ENCODE peak calls at places on chromosomes 11 and 22, in five cellular contexts. One of them, this sample, is unnamed.

GRCh38 chr11:121127809-121128208 is 26.8 kb downstream of the TECTA start:
- DNase-seq in astrocyte: no peak
- DNase-seq in H9: no peak
- DNase-seq in kidney: no peak
- DNase-seq in MM.1S: no peak
- DNase-seq in this sample: no peak

GRCh38 chr11:1360181-1360834 is 29.4 kb upstream of the BRSK2 start:
- DNase-seq in astrocyte: no peak
- DNase-seq in MM.1S: no peak
- DNase-seq in H9: no peak
- DNase-seq in kidney: no peak
- DNase-seq in this sample: no peak

GRCh38 chr11:85821636-85822035 is 10.7 kb upstream of the SYTL2 start:
- DNase-seq in MM.1S: no peak
- DNase-seq in H9: no peak
- DNase-seq in astrocyte: peak; percentile 73
- DNase-seq in kidney: no peak
- DNase-seq in this sample: no peak

GRCh38 chr11:15114501-15115475 is at the start of gene INSC:
- DNase-seq in H9: peak; percentile 58
- DNase-seq in MM.1S: no peak
- DNase-seq in kidney: no peak
- DNase-seq in astrocyte: no peak
- DNase-seq in this sample: peak; percentile 33

GRCh38 chr22:45311033-45311531 is 1.3 kb downstream of the FAM118A start:
- DNase-seq in kidney: no peak
- DNase-seq in MM.1S: no peak
- DNase-seq in astrocyte: no peak
- DNase-seq in H9: no peak
- DNase-seq in this sample: no peak

GRCh38 chr11:119299416-119299815 is 17.5 kb downstream of the MCAM start:
- DNase-seq in kidney: no peak
- DNase-seq in H9: no peak
- DNase-seq in astrocyte: no peak
- DNase-seq in MM.1S: no peak
- DNase-seq in this sample: no peak

GRCh38 chr11:121523581-121524232 is 70.9 kb upstream of the SORL1-AS1 start:
- DNase-seq in MM.1S: no peak
- DNase-seq in H9: no peak
- DNase-seq in kidney: no peak
- DNase-seq in astrocyte: no peak
- DNase-seq in this sample: no peak

GRCh38 chr11:95704865-95705264 is 84.7 kb downstream of the FAM76B start:
- DNase-seq in H9: no peak
- DNase-seq in MM.1S: no peak
- DNase-seq in astrocyte: no peak
- DNase-seq in kidney: no peak
- DNase-seq in this sample: no peak

GRCh38 chr22:24284747-24285203 is 14.1 kb downstream of the SPECC1L start:
- DNase-seq in kidney: no peak
- DNase-seq in H9: no peak
- DNase-seq in MM.1S: no peak
- DNase-seq in astrocyte: peak; percentile 24
- DNase-seq in this sample: peak; percentile 71

GRCh38 chr11:69699213-69699612 is 4.6 kb downstream of the FGF19 start:
- DNase-seq in H9: no peak
- DNase-seq in astrocyte: no peak
- DNase-seq in MM.1S: no peak
- DNase-seq in kidney: no peak
- DNase-seq in this sample: no peak

GRCh38 chr11:26904114-26904513 is 89.8 kb upstream of the FIBIN start:
- DNase-seq in kidney: no peak
- DNase-seq in MM.1S: no peak
- DNase-seq in H9: no peak
- DNase-seq in astrocyte: no peak
- DNase-seq in this sample: peak; percentile 64

GRCh38 chr22:17237031-17237668 is 17.9 kb upstream of the ADA2 start:
- DNase-seq in H9: no peak
- DNase-seq in kidney: peak; percentile 73
- DNase-seq in MM.1S: peak; percentile 80
- DNase-seq in astrocyte: no peak
- DNase-seq in this sample: no peak

GRCh38 chr22:50016988-50017700 is 4.6 kb upstream of the IL17REL start:
- DNase-seq in kidney: peak; percentile 76
- DNase-seq in H9: no peak
- DNase-seq in astrocyte: peak; percentile 9
- DNase-seq in MM.1S: no peak
- DNase-seq in this sample: no peak

GRCh38 chr11:34730544-34731295 is 109.8 kb downstream of the EHF start:
- DNase-seq in kidney: no peak
- DNase-seq in astrocyte: no peak
- DNase-seq in MM.1S: no peak
- DNase-seq in H9: no peak
- DNase-seq in this sample: no peak

GRCh38 chr11:18669211-18669593 is 29.4 kb upstream of the TMEM86A start:
- DNase-seq in astrocyte: no peak
- DNase-seq in H9: no peak
- DNase-seq in kidney: no peak
- DNase-seq in MM.1S: no peak
- DNase-seq in this sample: no peak

GRCh38 chr11:64233913-64234839 is at the start of gene VEGFB:
- DNase-seq in MM.1S: peak; percentile 63
- DNase-seq in astrocyte: no peak
- DNase-seq in H9: no peak
- DNase-seq in kidney: peak; percentile 92
- DNase-seq in this sample: no peak

GRCh38 chr11:13268791-13269190 is 8.8 kb upstream of the BMAL1 start:
- DNase-seq in H9: no peak
- DNase-seq in kidney: no peak
- DNase-seq in astrocyte: no peak
- DNase-seq in MM.1S: no peak
- DNase-seq in this sample: no peak

GRCh38 chr22:49768961-49769690 is 58.5 kb downstream of the BRD1 start:
- DNase-seq in MM.1S: no peak
- DNase-seq in H9: no peak
- DNase-seq in astrocyte: no peak
- DNase-seq in kidney: peak; percentile 93
- DNase-seq in this sample: no peak

GRCh38 chr11:35352107-35352888 is 67.1 kb downstream of the SLC1A2 start:
- DNase-seq in astrocyte: peak; percentile 85
- DNase-seq in H9: no peak
- DNase-seq in kidney: no peak
- DNase-seq in MM.1S: no peak
- DNase-seq in this sample: no peak

GRCh38 chr11:103047837-103048236 is 44.1 kb downstream of the DCUN1D5 start:
- DNase-seq in H9: no peak
- DNase-seq in astrocyte: no peak
- DNase-seq in kidney: no peak
- DNase-seq in MM.1S: no peak
- DNase-seq in this sample: no peak

GRCh38 chr11:106228996-106229395 is 151.5 kb downstream of the AASDHPPT start:
- DNase-seq in astrocyte: no peak
- DNase-seq in kidney: no peak
- DNase-seq in MM.1S: no peak
- DNase-seq in H9: no peak
- DNase-seq in this sample: no peak

GRCh38 chr11:125408281-125408680 is 87.8 kb downstream of the FEZ1 start:
- DNase-seq in H9: no peak
- DNase-seq in MM.1S: no peak
- DNase-seq in kidney: peak; percentile 52
- DNase-seq in astrocyte: no peak
- DNase-seq in this sample: no peak

GRCh38 chr11:40302669-40303068 is 1156.8 kb downstream of the LRRC4C start:
- DNase-seq in MM.1S: no peak
- DNase-seq in astrocyte: peak; percentile 80
- DNase-seq in kidney: no peak
- DNase-seq in H9: no peak
- DNase-seq in this sample: no peak

GRCh38 chr22:47781024-47781423 is 1018.6 kb downstream of the TBC1D22A start:
- DNase-seq in H9: no peak
- DNase-seq in MM.1S: no peak
- DNase-seq in astrocyte: no peak
- DNase-seq in kidney: peak; percentile 41
- DNase-seq in this sample: no peak

GRCh38 chr11:47891886-47892285 is 43.7 kb upstream of the NUP160 start:
- DNase-seq in H9: no peak
- DNase-seq in kidney: no peak
- DNase-seq in astrocyte: no peak
- DNase-seq in MM.1S: no peak
- DNase-seq in this sample: no peak

DNA sequence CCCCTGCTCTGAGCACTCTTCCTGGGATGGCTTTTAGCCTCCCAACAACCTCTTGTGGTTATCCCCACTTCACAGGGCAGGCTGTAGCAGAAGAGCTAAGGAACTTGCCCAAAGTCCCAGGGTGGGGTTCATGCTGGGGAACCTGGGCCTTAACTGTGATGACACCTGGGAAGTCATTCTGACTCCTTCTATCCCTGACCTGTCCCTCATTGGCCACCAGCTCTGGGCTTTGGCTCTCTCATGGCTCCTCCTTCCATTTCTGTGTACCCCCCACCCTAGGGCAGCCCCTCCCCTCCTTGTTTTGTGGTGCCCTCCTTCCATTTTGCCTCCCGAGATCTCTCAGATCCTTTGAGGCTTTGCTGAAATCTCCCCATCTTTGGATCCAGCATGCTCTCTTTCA is 2.7 kb downstream of the PPM1F start:
- DNase-seq in astrocyte: no peak
- DNase-seq in kidney: no peak
- DNase-seq in H9: no peak
- DNase-seq in MM.1S: no peak
- DNase-seq in this sample: no peak
- H3K9ac ChIP-seq in astrocyte: no peak overlapping the region
- H3K9ac ChIP-seq in kidney: no peak overlapping the region
- H3K9ac ChIP-seq in H9: no peak overlapping the region
- H3K9ac ChIP-seq in MM.1S: no peak overlapping the region
- H3K9ac ChIP-seq in this sample: no peak overlapping the region

GRCh38 chr11:107710301-107710700 is 1.6 kb downstream of the SLN start:
- DNase-seq in astrocyte: no peak
- DNase-seq in MM.1S: no peak
- DNase-seq in H9: no peak
- DNase-seq in kidney: no peak
- DNase-seq in this sample: peak; percentile 69

GRCh38 chr11:107713009-107713408 is 1.2 kb upstream of the SLN start:
- DNase-seq in kidney: no peak
- DNase-seq in H9: no peak
- DNase-seq in MM.1S: no peak
- DNase-seq in astrocyte: no peak
- DNase-seq in this sample: no peak

GRCh38 chr11:107712342-107712741 is 486 bp upstream of the SLN start:
- DNase-seq in kidney: no peak
- DNase-seq in astrocyte: no peak
- DNase-seq in MM.1S: no peak
- DNase-seq in H9: no peak
- DNase-seq in this sample: no peak

GRCh38 chr11:107708787-107709186 is 3.1 kb downstream of the SLN start:
- DNase-seq in MM.1S: no peak
- DNase-seq in kidney: no peak
- DNase-seq in H9: no peak
- DNase-seq in astrocyte: no peak
- DNase-seq in this sample: no peak

DNA sequence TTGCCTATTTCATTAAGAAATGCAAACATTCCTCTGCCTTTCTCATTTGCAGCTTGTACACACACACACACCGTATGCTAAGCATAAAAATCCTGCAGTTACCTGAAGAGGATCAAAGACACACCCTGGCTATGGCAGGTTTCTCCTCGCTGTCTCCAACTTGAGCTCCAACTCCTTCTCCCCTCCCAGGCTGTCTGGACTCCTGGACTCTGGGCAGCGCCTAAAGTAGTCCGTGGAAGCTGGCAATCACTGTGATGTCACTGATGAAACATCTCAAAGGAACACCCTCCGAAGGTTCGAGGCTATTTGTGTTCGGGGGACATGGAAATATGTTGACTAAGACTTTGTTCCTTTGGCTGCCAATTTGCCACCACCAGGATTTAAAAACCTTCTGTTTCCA is at the start of gene SLN:
- DNase-seq in MM.1S: no peak
- DNase-seq in astrocyte: no peak
- DNase-seq in kidney: no peak
- DNase-seq in H9: no peak
- DNase-seq in this sample: no peak
- H3K9ac ChIP-seq in MM.1S: no peak within 1 kb of the TSS
- H3K9ac ChIP-seq in astrocyte: no peak within 1 kb of the TSS
- H3K9ac ChIP-seq in kidney: no peak within 1 kb of the TSS
- H3K9ac ChIP-seq in H9: no peak within 1 kb of the TSS
- H3K9ac ChIP-seq in this sample: no peak within 1 kb of the TSS

GRCh38 chr22:37010976-37011375 is 8.3 kb downstream of the TST start:
- DNase-seq in kidney: peak; percentile 64
- DNase-seq in H9: no peak
- DNase-seq in astrocyte: no peak
- DNase-seq in MM.1S: no peak
- DNase-seq in this sample: no peak

GRCh38 chr22:37012262-37012904 is 6.9 kb downstream of the TST start:
- DNase-seq in MM.1S: no peak
- DNase-seq in H9: no peak
- DNase-seq in kidney: peak; percentile 46
- DNase-seq in astrocyte: no peak
- DNase-seq in this sample: no peak

GRCh38 chr22:37010174-37010573 is 9.1 kb downstream of the TST start:
- DNase-seq in astrocyte: no peak
- DNase-seq in MM.1S: no peak
- DNase-seq in kidney: peak; percentile 43
- DNase-seq in H9: no peak
- DNase-seq in this sample: no peak

GRCh38 chr22:37012956-37013355 is 6.3 kb downstream of the TST start:
- DNase-seq in H9: no peak
- DNase-seq in astrocyte: no peak
- DNase-seq in MM.1S: no peak
- DNase-seq in kidney: peak; percentile 4
- DNase-seq in this sample: no peak

GRCh38 chr22:37011472-37011871 is 7.8 kb downstream of the TST start:
- DNase-seq in MM.1S: no peak
- DNase-seq in kidney: peak; percentile 8
- DNase-seq in H9: no peak
- DNase-seq in astrocyte: no peak
- DNase-seq in this sample: no peak
- H3K9ac ChIP-seq in MM.1S: no peak overlapping the region
- H3K9ac ChIP-seq in kidney: no peak overlapping the region
- H3K9ac ChIP-seq in H9: no peak overlapping the region
- H3K9ac ChIP-seq in astrocyte: no peak overlapping the region
- H3K9ac ChIP-seq in this sample: no peak overlapping the region

DNA sequence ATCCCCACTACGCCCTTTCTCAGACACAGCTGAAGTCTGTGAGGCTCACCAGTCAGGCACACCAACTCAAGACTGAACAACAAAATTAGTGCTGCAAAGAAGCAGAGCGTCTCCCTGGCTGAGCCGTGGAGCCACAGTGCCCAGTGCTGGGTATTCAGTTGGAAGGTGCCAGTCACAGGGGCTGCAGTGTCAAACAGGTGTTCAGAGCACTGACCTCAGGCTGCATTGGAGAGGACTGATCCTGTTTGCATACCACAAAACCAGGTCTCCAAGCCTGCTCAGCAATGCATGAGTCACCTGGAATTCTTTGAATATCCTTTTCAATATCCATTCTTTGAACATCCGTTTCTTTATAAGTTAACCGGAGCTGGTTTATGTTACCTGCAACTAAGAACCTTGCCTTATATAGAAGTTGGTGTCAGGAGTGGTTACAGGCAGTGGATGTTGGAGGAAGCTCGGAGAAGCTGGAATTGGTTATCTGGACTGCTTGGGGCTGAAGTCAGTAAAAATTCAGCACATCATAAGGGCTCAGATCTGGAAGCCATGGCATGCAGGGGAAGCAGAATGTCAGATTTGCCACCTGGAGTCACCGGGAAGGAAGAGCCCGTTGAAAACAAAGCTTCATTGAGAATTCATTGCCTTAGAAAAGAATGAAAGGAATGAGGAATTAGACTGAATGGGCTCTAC is 30.3 kb downstream of the PDGFB start:
- DNase-seq in kidney: peak; percentile 68
- DNase-seq in H9: peak; percentile 82
- DNase-seq in astrocyte: peak; percentile 49
- DNase-seq in MM.1S: no peak
- DNase-seq in this sample: peak; percentile 91
- H3K9ac ChIP-seq in kidney: peak overlapping the region; percentile 55
- H3K9ac ChIP-seq in H9: peak overlapping the region; percentile 86
- H3K9ac ChIP-seq in astrocyte: no peak overlapping the region
- H3K9ac ChIP-seq in MM.1S: no peak overlapping the region
- H3K9ac ChIP-seq in this sample: no peak overlapping the region

This sample was measured in mesendoderm.